ENCODE peak calls at places on chromosomes 16 and 17, in eight cellular contexts. H is HCT116; A is osteoblast; U is CD4-positive, alpha-beta T cell; F is astrocyte of the cerebellum; N is dorsolateral prefrontal cortex; T is ovary; K is hepatocyte. J is an unnamed sample.

GRCh38 chr17:46144246-46144645 is 49.0 kb downstream of the KANSL1 start:
- DNase-seq in H (no peak), A (no peak), U (no peak), F (peak), N (no peak), T (no peak), K (no peak), J (no peak)

GRCh38 chr17:78249074-78249835 is 17.8 kb downstream of the TMEM235 start:
- DNase-seq in H (no peak), A (peak), U (no peak), F (no peak), N (no peak), T (no peak), K (no peak), J (no peak)

GRCh38 chr17:35749560-35750412 is 3.3 kb downstream of the GAS2L2 start:
- DNase-seq in H (no peak), A (peak), U (no peak), F (no peak), N (no peak), T (no peak), K (peak), J (no peak)

GRCh38 chr16:85163278-85164112 is 51.2 kb upstream of the CIBAR2 start:
- DNase-seq in H (no peak), A (peak), U (no peak), F (no peak), N (no peak), T (no peak), K (no peak), J (no peak)

GRCh38 chr17:60524463-60525346 is 1.3 kb downstream of the APPBP2 start:
- DNase-seq in H (no peak), A (peak), U (no peak), F (no peak), N (no peak), T (no peak), K (peak), J (no peak)

GRCh38 chr16:57266531-57267268 is 17.8 kb downstream of the PLLP start:
- DNase-seq in H (no peak), A (peak), U (peak), F (no peak), N (no peak), T (no peak), K (no peak), J (no peak)

GRCh38 chr17:80720624-80721577 is 176.3 kb downstream of the RPTOR start:
- DNase-seq in H (no peak), A (no peak), U (peak), F (no peak), N (no peak), T (no peak), K (no peak), J (no peak)

GRCh38 chr17:5719976-5720375 is 135.7 kb upstream of the NLRP1 start:
- DNase-seq in H (no peak), A (no peak), U (no peak), F (no peak), N (no peak), T (no peak), K (no peak), J (no peak)

GRCh38 chr16:67967956-67968439 is 439 bp downstream of the SLC12A4 start:
- DNase-seq in H (no peak), A (peak), U (no peak), F (no peak), N (no peak), T (peak), K (peak), J (no peak)

GRCh38 chr16:1533443-1533951 is at the start of gene TMEM204:
- DNase-seq in H (no peak), A (peak), U (peak), F (no peak), N (no peak), T (peak), K (no peak), J (no peak)

GRCh38 chr17:65360961-65361552 is 200.4 kb downstream of the AXIN2 start:
- DNase-seq in H (no peak), A (no peak), U (no peak), F (no peak), N (no peak), T (no peak), K (no peak), J (no peak)

GRCh38 chr16:57958544-57958943 is 12.4 kb downstream of the CNGB1 start:
- DNase-seq in H (no peak), A (peak), U (no peak), F (no peak), N (no peak), T (no peak), K (no peak), J (no peak)

GRCh38 chr17:55688057-55688456 is 34.6 kb downstream of the TMEM100 start:
- DNase-seq in H (no peak), A (no peak), U (no peak), F (no peak), N (no peak), T (no peak), K (no peak), J (no peak)

GRCh38 chr16:89495121-89495520 is 4.8 kb upstream of the ANKRD11 start:
- DNase-seq in H (no peak), A (peak), U (no peak), F (no peak), N (no peak), T (no peak), K (no peak), J (no peak)

GRCh38 chr16:22122239-22122638 is 29.9 kb downstream of the VWA3A start:
- DNase-seq in H (no peak), A (no peak), U (no peak), F (no peak), N (no peak), T (no peak), K (no peak), J (no peak)

GRCh38 chr16:22124583-22125284 is 32.4 kb downstream of the VWA3A start:
- DNase-seq in H (no peak), A (no peak), U (no peak), F (no peak), N (no peak), T (no peak), K (no peak), J (no peak)

GRCh38 chr16:22123759-22124490 is 31.6 kb downstream of the VWA3A start:
- DNase-seq in H (no peak), A (no peak), U (no peak), F (no peak), N (no peak), T (no peak), K (no peak), J (no peak)

GRCh38 chr16:22120440-22120839 is 28.1 kb downstream of the VWA3A start:
- DNase-seq in H (no peak), A (no peak), U (no peak), F (no peak), N (no peak), T (no peak), K (no peak), J (no peak)

GRCh38 chr16:22123146-22123545 is 30.8 kb downstream of the VWA3A start:
- DNase-seq in H (peak), A (no peak), U (no peak), F (no peak), N (no peak), T (no peak), K (no peak), J (no peak)
- TF ChIP-seq CTCF in H (peak), A (no peak), U (no peak), F (no peak), N (no peak), T (no peak), K (no peak), J (no peak)

GRCh38 chr16:9499921-9500593 is 408.6 kb downstream of the HAPSTR1 start:
- DNase-seq in H (no peak), A (no peak), U (no peak), F (no peak), N (no peak), T (no peak), K (no peak), J (no peak)
- TF ChIP-seq CTCF in H (no peak), A (no peak), U (no peak), F (no peak), N (no peak), T (no peak), K (no peak), J (no peak)

DNA sequence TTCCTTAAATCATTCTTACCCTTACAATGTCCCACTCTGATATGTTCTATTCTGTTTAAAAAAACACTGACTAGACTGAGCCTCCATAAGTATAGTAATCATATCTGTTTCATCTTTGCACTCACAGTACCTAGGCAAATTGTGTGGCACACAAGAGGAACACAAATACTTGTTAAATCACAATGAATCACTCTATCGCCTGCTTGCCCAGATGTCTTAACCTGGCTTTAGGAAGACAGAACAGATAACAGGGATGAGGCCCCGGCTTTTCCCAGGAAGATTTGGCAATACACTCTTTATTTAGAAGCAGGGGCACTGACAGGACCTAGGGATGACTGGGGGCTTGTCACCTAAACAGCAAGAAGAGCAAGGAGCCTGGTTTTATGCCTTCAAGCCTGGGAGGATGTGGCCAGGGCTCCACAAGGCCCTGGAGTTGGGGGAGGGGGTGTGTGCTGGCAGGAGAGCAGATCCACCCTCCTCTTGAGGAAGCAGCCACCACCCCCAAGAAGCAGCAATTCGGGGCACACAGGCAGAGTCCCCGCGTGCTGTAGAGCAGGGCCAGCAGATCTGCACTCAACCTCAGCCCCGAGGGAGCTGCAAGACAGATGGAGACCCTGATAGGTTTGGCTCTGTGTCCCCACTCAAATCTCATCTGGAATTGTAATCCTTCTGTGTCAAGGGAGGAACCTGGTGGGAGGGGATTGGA is 41.0 kb upstream of the KSR1 start:
- DNase-seq in H (no peak), A (no peak), U (no peak), F (no peak), N (no peak), T (no peak), K (no peak), J (no peak)
- TF ChIP-seq CTCF in H (no peak), A (no peak), U (no peak), F (no peak), N (no peak), T (no peak), K (no peak), J (no peak)

GRCh38 chr17:7352559-7352889 is 562 bp downstream of the KCTD11 start:
- DNase-seq in H (no peak), A (no peak), U (no peak), F (no peak), N (no peak), T (no peak), K (no peak), J (no peak)
- TF ChIP-seq CTCF in H (no peak), A (no peak), U (no peak), F (no peak), N (no peak), T (no peak), K (no peak), J (peak)

GRCh38 chr16:55147401-55147800 is 176.6 kb upstream of the IRX6 start:
- DNase-seq in H (no peak), A (no peak), U (no peak), F (no peak), N (no peak), T (no peak), K (no peak), J (no peak)
- TF ChIP-seq CTCF in H (no peak), A (no peak), U (no peak), F (no peak), N (no peak), T (no peak), K (no peak), J (no peak)